ENCODE peak calls at places on chromosomes 2 and 18, in four cellular contexts. U, S, K and O are unnamed samples.

GRCh38 chr2:85524567-85524923 is 14.4 kb upstream of the MAT2A start:
- DNase-seq in U (no peak), S (no peak), K (no peak), O (no peak)

GRCh38 chr18:26286008-26286407 is 59.8 kb downstream of the TAF4B start:
- DNase-seq in U (no peak), S (no peak), K (no peak), O (no peak)

GRCh38 chr18:26555804-26556553 is 7.6 kb upstream of the KCTD1 start:
- DNase-seq in U (no peak), S (no peak), K (no peak), O (no peak)

GRCh38 chr18:9787716-9788115 is 79.6 kb downstream of the RAB31 start:
- DNase-seq in U (no peak), S (no peak), K (peak), O (peak)

GRCh38 chr18:1050012-1050657 is 145.5 kb downstream of the ADCYAP1 start:
- DNase-seq in U (no peak), S (no peak), K (no peak), O (peak)

GRCh38 chr2:170505631-170506270 is 209.4 kb upstream of the SP5 start:
- DNase-seq in U (peak), S (peak), K (peak), O (peak)

GRCh38 chr2:179226203-179226960 is 38.2 kb downstream of the SESTD1 start:
- DNase-seq in U (no peak), S (no peak), K (no peak), O (peak)

GRCh38 chr2:209113030-209113429 is 310.8 kb upstream of the MAP2 start:
- DNase-seq in U (no peak), S (no peak), K (no peak), O (no peak)

GRCh38 chr2:28325567-28326468 is 66.8 kb upstream of the FOSL2 start:
- DNase-seq in U (no peak), S (no peak), K (no peak), O (no peak)

GRCh38 chr2:111135910-111136297 is 15.2 kb downstream of the BCL2L11 start:
- DNase-seq in U (no peak), S (peak), K (peak), O (peak)

GRCh38 chr2:200252661-200253067 is 53.8 kb upstream of the SPATS2L start:
- DNase-seq in U (no peak), S (no peak), K (peak), O (peak)

GRCh38 chr2:233764264-233764663 is 4.2 kb downstream of the UGT1A1 start:
- DNase-seq in U (no peak), S (no peak), K (peak), O (peak)

GRCh38 chr2:137420744-137421143 is 543.5 kb upstream of the HNMT start:
- DNase-seq in U (no peak), S (no peak), K (no peak), O (no peak)
- H3K4me3 ChIP-seq in U (no peak), S (no peak), K (no peak), O (no peak)

GRCh38 chr2:237412646-237413292 is 1.2 kb downstream of the COL6A3 start:
- DNase-seq in U (peak), S (peak), K (no peak), O (no peak)

GRCh38 chr2:237410949-237411635 is 2.9 kb downstream of the COL6A3 start:
- DNase-seq in U (no peak), S (no peak), K (no peak), O (peak)

GRCh38 chr2:237414056-237414661 is at the start of gene COL6A3:
- DNase-seq in U (peak), S (peak), K (peak), O (peak)

GRCh38 chr2:237413293-237414055 is 490 bp downstream of the COL6A3 start:
- DNase-seq in U (peak), S (no peak), K (peak), O (peak)

GRCh38 chr2:237411683-237412349 is 2.1 kb downstream of the COL6A3 start:
- DNase-seq in U (no peak), S (no peak), K (peak), O (peak)
- H3K4me3 ChIP-seq in U (peak), S (peak), K (peak), O (peak)

GRCh38 chr2:136137982-136138381 is 20.0 kb upstream of the CXCR4 start:
- DNase-seq in U (no peak), S (no peak), K (no peak), O (no peak)

GRCh38 chr2:136136921-136137320 is 19.0 kb upstream of the CXCR4 start:
- DNase-seq in U (no peak), S (no peak), K (no peak), O (no peak)

GRCh38 chr2:136135924-136136906 is 18.3 kb upstream of the CXCR4 start:
- DNase-seq in U (no peak), S (no peak), K (no peak), O (no peak)

GRCh38 chr2:136141510-136142154 is 23.7 kb upstream of the CXCR4 start:
- DNase-seq in U (no peak), S (no peak), K (no peak), O (no peak)

DNA sequence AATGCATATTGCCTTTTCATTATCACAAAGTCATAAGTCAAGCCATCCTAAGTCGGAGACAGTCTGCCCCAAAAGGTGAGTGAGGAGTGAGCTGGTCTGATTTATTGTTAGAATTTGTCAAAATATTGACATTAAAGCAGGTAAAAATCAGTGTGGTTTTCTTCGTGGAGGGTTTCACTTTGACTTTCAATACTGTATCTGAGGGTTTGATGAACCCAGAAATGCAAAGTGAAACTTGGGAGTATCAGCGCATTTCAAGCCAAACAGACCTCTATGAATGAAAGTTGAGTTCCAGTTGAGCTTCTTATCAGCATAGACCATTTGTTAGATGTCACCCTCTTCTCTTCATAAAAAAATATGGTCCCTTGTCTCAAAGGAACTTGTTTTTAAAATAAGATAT is 21.7 kb upstream of the CXCR4 start:
- DNase-seq in U (no peak), S (no peak), K (no peak), O (no peak)
- H3K4me3 ChIP-seq in U (no peak), S (no peak), K (no peak), O (no peak)

GRCh38 chr2:140316345-140316744 is 1536.2 kb upstream of the NXPH2 start:
- DNase-seq in U (no peak), S (no peak), K (no peak), O (no peak)

GRCh38 chr2:140307532-140307931 is 1527.3 kb upstream of the NXPH2 start:
- DNase-seq in U (no peak), S (no peak), K (no peak), O (no peak)

GRCh38 chr2:140308706-140309105 is 1528.5 kb upstream of the NXPH2 start:
- DNase-seq in U (no peak), S (no peak), K (peak), O (no peak)

GRCh38 chr2:140311905-140312304 is 1531.7 kb upstream of the NXPH2 start:
- DNase-seq in U (no peak), S (no peak), K (no peak), O (no peak)
- H3K4me3 ChIP-seq in U (no peak), S (no peak), K (no peak), O (no peak)

GRCh38 chr18:32768646-32769206 is 4.1 kb downstream of the KLHL14 start:
- DNase-seq in U (no peak), S (no peak), K (no peak), O (no peak)
- H3K4me3 ChIP-seq in U (no peak), S (no peak), K (no peak), O (no peak)

GRCh38 chr2:43839776-43840564 is 1.2 kb downstream of the ABCG8 start:
- DNase-seq in U (no peak), S (no peak), K (no peak), O (no peak)
- H3K4me3 ChIP-seq in U (no peak), S (no peak), K (no peak), O (no peak)

DNA sequence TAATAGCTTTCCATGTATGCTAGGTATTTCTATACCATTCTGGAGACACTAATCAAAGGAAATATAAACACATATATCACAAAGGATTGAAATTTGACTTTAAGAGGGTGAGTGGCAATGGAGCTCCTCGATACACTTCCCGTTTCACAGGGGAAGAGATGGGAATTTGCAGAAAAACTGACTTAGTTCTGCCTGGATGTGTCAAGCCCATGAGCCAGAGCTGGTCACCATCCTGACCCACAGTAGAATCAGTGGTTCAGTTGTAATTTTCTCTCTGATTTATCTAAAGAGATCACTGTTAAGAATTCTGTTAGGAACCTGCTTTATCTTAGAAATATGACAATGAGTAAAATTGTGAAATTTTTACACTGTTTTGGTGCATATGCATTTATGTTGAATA is 34.2 kb downstream of the PLCL1 start:
- DNase-seq in U (no peak), S (no peak), K (no peak), O (peak)
- H3K4me3 ChIP-seq in U (peak), S (peak), K (peak), O (peak)

DNA sequence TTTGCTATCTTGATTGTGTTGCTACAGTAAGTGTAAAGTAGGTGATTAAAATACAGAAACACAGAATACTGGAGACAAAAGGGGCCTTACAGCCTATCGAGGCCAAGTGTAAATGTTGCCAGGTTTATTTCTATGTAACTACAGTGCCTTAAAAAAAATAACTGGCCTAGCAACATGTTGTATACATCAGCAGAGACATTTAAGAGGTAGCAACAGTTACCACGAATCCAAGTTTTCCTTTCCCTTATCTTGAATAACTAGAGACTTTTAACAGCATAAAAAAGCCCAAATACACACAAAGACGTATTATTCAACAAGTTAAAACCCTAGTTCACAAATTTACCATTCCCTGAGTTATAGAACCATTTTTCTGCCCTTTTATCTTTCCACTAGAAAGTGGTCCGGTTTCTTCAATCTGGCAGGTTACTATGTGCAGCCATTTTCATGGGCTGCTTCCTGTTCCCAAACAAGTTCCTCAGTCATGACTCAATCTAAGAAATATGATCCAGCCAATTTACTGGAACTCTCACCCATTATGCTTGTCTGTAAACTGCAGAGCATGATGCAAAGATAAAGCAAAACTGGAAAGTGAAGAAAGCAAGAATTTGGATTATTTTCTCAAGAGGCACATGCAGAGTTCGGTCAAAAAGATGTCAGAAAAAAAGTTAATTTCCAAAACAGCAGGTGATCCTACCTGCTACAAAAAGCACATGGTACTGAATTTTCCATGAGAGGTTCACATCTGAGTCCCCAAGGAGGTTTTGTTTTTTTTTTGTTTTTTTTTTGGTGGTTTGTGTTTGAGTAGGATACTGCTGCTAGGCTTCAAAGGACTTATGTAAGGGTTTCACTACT is 22.2 kb downstream of the NFE2L2 start:
- DNase-seq in U (no peak), S (no peak), K (peak), O (peak)
- H3K4me3 ChIP-seq in U (peak), S (peak), K (peak), O (peak)

GRCh38 chr2:78993518-78994148 is 31.9 kb upstream of the REG3G start:
- DNase-seq in U (no peak), S (no peak), K (no peak), O (no peak)
- H3K4me3 ChIP-seq in U (no peak), S (no peak), K (no peak), O (no peak)

GRCh38 chr2:11669454-11670291 is at the start of gene NTSR2:
- DNase-seq in U (no peak), S (peak), K (peak), O (peak)
- H3K4me3 ChIP-seq in U (no peak), S (no peak), K (peak), O (peak)